ENCODE peak calls at places on chromosomes 6 and 20, in six cellular contexts. F is right lobe of liver, O is prostate gland, E is AG10803, J is pancreas, D is left ventricle myocardium inferior. A is an unnamed sample.

GRCh38 chr6:140537834-140538680 is 1163.6 kb upstream of the CITED2 start:
- DNase-seq in J (no peak), E (peak; percentile 100), F (no peak), O (peak; percentile 31), D (no peak), A (peak; percentile 100)

GRCh38 chr20:3082306-3082951 is 2.1 kb downstream of the AVP start:
- DNase-seq in E (no peak), J (no peak), O (no peak), D (no peak), F (no peak), A (no peak)

GRCh38 chr6:1535295-1535694 is 74.4 kb upstream of the FOXC1 start:
- DNase-seq in D (no peak), J (no peak), O (no peak), F (no peak), E (peak; percentile 28), A (no peak)

GRCh38 chr20:57619053-57619831 is 984 bp downstream of the ZBP1 start:
- DNase-seq in E (no peak), J (no peak), O (no peak), D (peak; percentile 63), F (peak; percentile 82), A (no peak)

GRCh38 chr6:148455225-148455624 is 112.6 kb downstream of the SASH1 start:
- DNase-seq in J (no peak), F (no peak), E (no peak), D (no peak), O (no peak), A (peak; percentile 92)

GRCh38 chr20:3753098-3753497 is 14.5 kb downstream of the ADISSP start:
- DNase-seq in O (peak; percentile 32), J (no peak), D (no peak), E (peak; percentile 72), F (no peak), A (peak; percentile 87)

GRCh38 chr6:84618046-84618752 is 146.2 kb downstream of the TBX18 start:
- DNase-seq in J (no peak), F (no peak), D (no peak), O (no peak), E (peak; percentile 87), A (peak; percentile 88)

GRCh38 chr20:42703744-42704143 is 486.0 kb downstream of the PTPRT start:
- DNase-seq in J (no peak), E (no peak), F (no peak), O (no peak), D (no peak), A (no peak)

GRCh38 chr20:51750037-51750769 is 18.0 kb downstream of the ATP9A start:
- DNase-seq in F (peak; percentile 94), D (peak; percentile 44), J (peak; percentile 87), O (peak; percentile 56), E (peak; percentile 94), A (peak; percentile 67)

GRCh38 chr20:19582782-19583181 is 175.3 kb upstream of the RIN2 start:
- DNase-seq in F (no peak), D (no peak), O (no peak), J (no peak), E (no peak), A (no peak)

GRCh38 chr20:34538671-34539123 is 19.8 kb upstream of the MAP1LC3A start:
- DNase-seq in D (peak; percentile 48), O (no peak), E (peak; percentile 82), J (peak; percentile 58), F (peak; percentile 82), A (peak; percentile 73)

GRCh38 chr6:6891949-6892461 is 215.8 kb upstream of the RREB1 start:
- DNase-seq in F (no peak), E (no peak), J (no peak), D (no peak), O (no peak), A (no peak)

GRCh38 chr6:110476046-110476849 is at the start of gene SLC22A16:
- DNase-seq in O (no peak), E (no peak), F (peak; percentile 60), J (no peak), D (no peak), A (peak; percentile 16)

GRCh38 chr20:4065405-4065841 is 50.1 kb upstream of the RNF24 start:
- DNase-seq in E (peak; percentile 96), F (no peak), D (no peak), J (no peak), O (no peak), A (peak; percentile 95)

GRCh38 chr20:54197621-54198604 is 10.0 kb upstream of the PFDN4 start:
- DNase-seq in F (no peak), D (no peak), O (no peak), J (no peak), E (peak; percentile 88), A (peak; percentile 84)

GRCh38 chr20:7843613-7844012 is 96.6 kb downstream of the HAO1 start:
- DNase-seq in D (no peak), O (no peak), J (no peak), E (peak; percentile 73), F (no peak), A (peak; percentile 54)

GRCh38 chr6:154292855-154293519 is 63.6 kb downstream of the IPCEF1 start:
- DNase-seq in J (no peak), E (peak; percentile 50), F (no peak), O (no peak), D (no peak), A (peak; percentile 80)

GRCh38 chr6:42225419-42225818 is 7.8 kb upstream of the MRPS10 start:
- DNase-seq in J (no peak), D (no peak), E (no peak), O (no peak), F (no peak), A (no peak)

GRCh38 chr20:25090492-25091429 is 8.8 kb upstream of the VSX1 start:
- DNase-seq in O (no peak), D (no peak), J (no peak), F (no peak), E (no peak), A (no peak)

GRCh38 chr6:1201547-1202200 is 110.2 kb upstream of the FOXQ1 start:
- DNase-seq in F (no peak), D (no peak), J (no peak), O (no peak), E (no peak), A (no peak)

GRCh38 chr6:82298012-82298411 is 50.5 kb upstream of the IBTK start:
- DNase-seq in O (no peak), F (no peak), D (no peak), J (no peak), E (no peak), A (peak; percentile 4)

GRCh38 chr6:47242483-47243386 is 67.0 kb downstream of the TNFRSF21 start:
- DNase-seq in E (peak; percentile 85), D (peak; percentile 89), F (peak; percentile 74), O (peak; percentile 90), J (peak; percentile 91), A (peak; percentile 97)

GRCh38 chr6:168871535-168872106 is 382.0 kb downstream of the THBS2 start:
- DNase-seq in O (peak; percentile 19), J (peak; percentile 42), F (no peak), D (no peak), E (no peak), A (no peak)

GRCh38 chr6:161128680-161129196 is 137.2 kb downstream of the MAP3K4 start:
- DNase-seq in F (no peak), E (no peak), D (no peak), O (no peak), J (no peak), A (peak; percentile 63)

GRCh38 chr6:54632984-54633565 is 213.5 kb upstream of the FAM83B start:
- DNase-seq in F (no peak), E (no peak), D (no peak), J (no peak), O (no peak), A (no peak)

DNA sequence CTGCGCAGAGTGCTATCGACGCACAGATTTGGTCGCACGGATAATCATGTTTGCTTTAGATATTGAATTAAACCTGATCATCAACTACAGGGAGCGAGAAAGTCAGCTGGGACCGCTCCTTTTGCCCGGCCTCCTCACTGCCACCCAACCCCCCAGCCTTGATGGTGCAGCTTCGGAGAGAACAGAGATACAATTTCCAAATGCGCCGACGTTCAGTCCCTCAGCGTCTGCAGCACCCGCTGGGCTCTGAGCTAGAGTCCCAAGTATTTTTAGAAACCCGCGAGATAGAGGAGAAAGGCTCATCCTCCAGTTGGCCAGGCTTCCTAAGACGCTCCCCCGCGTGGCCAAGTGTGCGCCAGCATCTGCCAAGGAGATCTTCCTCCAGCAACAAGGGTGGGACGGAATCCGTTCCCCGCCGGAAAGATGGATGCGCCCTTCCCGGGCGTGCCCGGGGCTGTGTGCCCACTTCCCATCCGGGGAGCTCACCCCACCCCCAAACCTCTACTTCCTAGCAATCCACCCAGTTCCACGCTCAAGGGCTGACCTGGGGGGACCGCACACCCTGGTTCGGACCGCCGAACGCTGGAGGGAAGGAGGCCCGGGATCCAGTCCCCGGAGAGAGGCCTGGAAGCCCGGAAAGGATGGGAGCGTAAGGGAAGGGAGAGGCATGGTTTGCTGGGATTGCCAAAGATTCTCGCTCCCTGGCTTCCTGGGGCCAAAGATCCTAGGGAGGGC is 4.1 kb downstream of the NKX2-2 start:
- DNase-seq in D (no peak), J (no peak), O (no peak), E (peak; percentile 73), F (no peak), A (peak; percentile 34)
- TF ChIP-seq CTCF in D (no peak), J (no peak), O (no peak), E (peak; percentile 45), F (no peak), A (peak; percentile 7)

GRCh38 chr6:105669232-105669631 is 266.4 kb upstream of the PREP start:
- DNase-seq in E (no peak), J (no peak), F (no peak), D (no peak), O (no peak), A (no peak)
- H3K4me3 ChIP-seq in E (no peak overlapping the region), J (no peak overlapping the region), F (no peak overlapping the region), D (no peak overlapping the region), O (no peak overlapping the region), A (no peak overlapping the region)

GRCh38 chr6:108133594-108134179 is 32.1 kb upstream of the NR2E1 start:
- DNase-seq in J (peak; percentile 88), E (peak; percentile 68), D (peak; percentile 49), F (peak; percentile 73), O (peak; percentile 62), A (peak; percentile 86)
- TF ChIP-seq CTCF in J (no peak), E (no peak), D (peak; percentile 22), F (no peak), O (peak; percentile 28), A (no peak)

DNA sequence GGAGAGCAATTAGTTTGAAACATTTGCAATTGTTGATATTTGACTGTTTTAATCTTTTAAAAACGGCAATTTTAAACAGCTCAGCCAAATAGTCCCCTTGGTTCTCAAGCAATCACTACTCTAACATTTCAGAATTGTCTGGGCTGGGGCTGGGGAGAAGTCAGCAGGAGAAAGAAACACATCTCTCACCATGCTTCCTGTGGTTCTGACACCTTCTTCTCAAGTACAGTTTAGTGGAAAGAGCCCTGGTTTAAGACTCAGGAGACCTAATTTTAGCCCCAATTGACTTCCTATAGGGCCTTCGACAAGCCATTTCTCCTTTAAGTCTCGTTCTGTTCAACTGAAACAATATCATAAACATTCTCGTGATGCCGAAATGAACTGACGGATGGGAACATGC is 168.4 kb upstream of the CDYL start:
- DNase-seq in D (no peak), E (no peak), F (no peak), O (no peak), J (no peak), A (peak; percentile 24)
- H3K4me3 ChIP-seq in D (no peak overlapping the region), E (no peak overlapping the region), F (no peak overlapping the region), O (no peak overlapping the region), J (no peak overlapping the region), A (no peak overlapping the region)

DNA sequence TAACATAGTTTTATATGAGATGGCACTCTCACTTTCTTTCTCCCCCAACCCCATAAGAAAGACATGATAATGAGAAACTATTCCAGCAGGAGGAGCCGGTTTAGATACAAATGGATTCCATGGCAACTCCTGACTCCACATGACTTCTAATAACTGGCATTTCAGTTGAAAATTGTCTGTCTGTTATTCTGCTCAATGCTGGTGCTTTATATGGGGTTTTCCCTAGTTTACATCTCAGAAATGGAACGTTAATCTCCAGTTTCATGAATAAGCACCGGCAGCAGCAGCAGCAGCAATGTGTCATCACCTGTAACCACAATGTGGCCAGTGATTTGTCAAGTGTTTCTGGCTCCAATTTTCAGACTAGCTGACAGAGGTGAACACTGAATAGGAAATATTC is 8.0 kb upstream of the SIM1 start:
- DNase-seq in D (no peak), F (no peak), J (no peak), E (peak; percentile 47), O (no peak), A (no peak)
- TF ChIP-seq CTCF in D (no peak), F (no peak), J (no peak), E (peak; percentile 20), O (no peak), A (no peak)